ENCODE peak calls at places on chromosomes 12 and 14, in ten cellular contexts. One of them, this sample, is unnamed.

GRCh38 chr12:120536064-120536791 is 2.1 kb downstream of the RNF10 start:
- DNase-seq in cardiac fibroblast: no peak
- DNase-seq in tibial artery: no peak
- DNase-seq in BJ: no peak
- DNase-seq in endothelial cell of umbilical vein: peak; percentile 39
- DNase-seq in lower leg skin: no peak
- DNase-seq in K562: no peak
- DNase-seq in PC-9: no peak
- DNase-seq in pancreas: no peak
- DNase-seq in stomach: peak; percentile 34
- DNase-seq in this sample: no peak

GRCh38 chr12:47145188-47145587 is 65.4 kb upstream of the AMIGO2 start:
- DNase-seq in lower leg skin: no peak
- DNase-seq in tibial artery: no peak
- DNase-seq in BJ: no peak
- DNase-seq in K562: no peak
- DNase-seq in stomach: no peak
- DNase-seq in endothelial cell of umbilical vein: no peak
- DNase-seq in cardiac fibroblast: no peak
- DNase-seq in pancreas: no peak
- DNase-seq in PC-9: no peak
- DNase-seq in this sample: no peak

GRCh38 chr12:96205909-96206308 is 11.7 kb downstream of the ELK3 start:
- DNase-seq in endothelial cell of umbilical vein: no peak
- DNase-seq in lower leg skin: no peak
- DNase-seq in K562: no peak
- DNase-seq in BJ: no peak
- DNase-seq in stomach: no peak
- DNase-seq in cardiac fibroblast: no peak
- DNase-seq in pancreas: no peak
- DNase-seq in PC-9: no peak
- DNase-seq in tibial artery: no peak
- DNase-seq in this sample: no peak

GRCh38 chr12:57057037-57057436 is 7.1 kb upstream of the MYO1A start:
- DNase-seq in lower leg skin: no peak
- DNase-seq in stomach: no peak
- DNase-seq in cardiac fibroblast: no peak
- DNase-seq in tibial artery: no peak
- DNase-seq in PC-9: no peak
- DNase-seq in endothelial cell of umbilical vein: no peak
- DNase-seq in pancreas: no peak
- DNase-seq in BJ: no peak
- DNase-seq in K562: no peak
- DNase-seq in this sample: no peak

GRCh38 chr12:89453121-89453520 is 71.5 kb downstream of the GALNT4 start:
- DNase-seq in tibial artery: no peak
- DNase-seq in K562: no peak
- DNase-seq in endothelial cell of umbilical vein: no peak
- DNase-seq in BJ: no peak
- DNase-seq in cardiac fibroblast: no peak
- DNase-seq in pancreas: no peak
- DNase-seq in stomach: no peak
- DNase-seq in PC-9: no peak
- DNase-seq in lower leg skin: no peak
- DNase-seq in this sample: no peak

GRCh38 chr14:65419593-65420252 is 7.2 kb downstream of the FUT8 start:
- DNase-seq in endothelial cell of umbilical vein: no peak
- DNase-seq in PC-9: peak; percentile 8
- DNase-seq in pancreas: no peak
- DNase-seq in BJ: no peak
- DNase-seq in tibial artery: no peak
- DNase-seq in lower leg skin: no peak
- DNase-seq in stomach: no peak
- DNase-seq in cardiac fibroblast: no peak
- DNase-seq in K562: no peak
- DNase-seq in this sample: no peak

GRCh38 chr12:14384783-14385638 is 19.5 kb downstream of the ATF7IP start:
- DNase-seq in tibial artery: peak; percentile 68
- DNase-seq in PC-9: peak; percentile 63
- DNase-seq in BJ: peak; percentile 57
- DNase-seq in lower leg skin: peak; percentile 78
- DNase-seq in K562: peak; percentile 33
- DNase-seq in pancreas: no peak
- DNase-seq in cardiac fibroblast: peak; percentile 97
- DNase-seq in stomach: peak; percentile 41
- DNase-seq in endothelial cell of umbilical vein: peak; percentile 94
- DNase-seq in this sample: peak; percentile 96

GRCh38 chr12:2360630-2361170 is 307.9 kb downstream of the CACNA1C start:
- DNase-seq in tibial artery: no peak
- DNase-seq in stomach: no peak
- DNase-seq in PC-9: no peak
- DNase-seq in cardiac fibroblast: no peak
- DNase-seq in endothelial cell of umbilical vein: no peak
- DNase-seq in pancreas: no peak
- DNase-seq in K562: peak; percentile 18
- DNase-seq in BJ: no peak
- DNase-seq in lower leg skin: no peak
- DNase-seq in this sample: no peak

GRCh38 chr12:54216580-54217308 is 28.0 kb upstream of the SMUG1 start:
- DNase-seq in endothelial cell of umbilical vein: peak; percentile 79
- DNase-seq in lower leg skin: peak; percentile 58
- DNase-seq in pancreas: peak; percentile 59
- DNase-seq in BJ: no peak
- DNase-seq in PC-9: peak; percentile 62
- DNase-seq in K562: peak; percentile 82
- DNase-seq in stomach: peak; percentile 71
- DNase-seq in tibial artery: peak; percentile 80
- DNase-seq in cardiac fibroblast: peak; percentile 85
- DNase-seq in this sample: peak; percentile 95

GRCh38 chr12:54215990-54216579 is 27.3 kb upstream of the SMUG1 start:
- DNase-seq in pancreas: peak; percentile 41
- DNase-seq in cardiac fibroblast: no peak
- DNase-seq in K562: peak; percentile 61
- DNase-seq in stomach: no peak
- DNase-seq in lower leg skin: no peak
- DNase-seq in tibial artery: no peak
- DNase-seq in endothelial cell of umbilical vein: no peak
- DNase-seq in BJ: no peak
- DNase-seq in PC-9: peak; percentile 33
- DNase-seq in this sample: peak; percentile 22

GRCh38 chr12:54213084-54213483 is 24.3 kb upstream of the SMUG1 start:
- DNase-seq in pancreas: no peak
- DNase-seq in lower leg skin: no peak
- DNase-seq in cardiac fibroblast: no peak
- DNase-seq in endothelial cell of umbilical vein: no peak
- DNase-seq in stomach: no peak
- DNase-seq in K562: no peak
- DNase-seq in tibial artery: no peak
- DNase-seq in BJ: no peak
- DNase-seq in PC-9: no peak
- DNase-seq in this sample: no peak

GRCh38 chr12:54217309-54217661 is 28.5 kb upstream of the SMUG1 start:
- DNase-seq in tibial artery: no peak
- DNase-seq in K562: no peak
- DNase-seq in cardiac fibroblast: no peak
- DNase-seq in PC-9: no peak
- DNase-seq in pancreas: no peak
- DNase-seq in endothelial cell of umbilical vein: no peak
- DNase-seq in BJ: no peak
- DNase-seq in lower leg skin: no peak
- DNase-seq in stomach: no peak
- DNase-seq in this sample: no peak

DNA sequence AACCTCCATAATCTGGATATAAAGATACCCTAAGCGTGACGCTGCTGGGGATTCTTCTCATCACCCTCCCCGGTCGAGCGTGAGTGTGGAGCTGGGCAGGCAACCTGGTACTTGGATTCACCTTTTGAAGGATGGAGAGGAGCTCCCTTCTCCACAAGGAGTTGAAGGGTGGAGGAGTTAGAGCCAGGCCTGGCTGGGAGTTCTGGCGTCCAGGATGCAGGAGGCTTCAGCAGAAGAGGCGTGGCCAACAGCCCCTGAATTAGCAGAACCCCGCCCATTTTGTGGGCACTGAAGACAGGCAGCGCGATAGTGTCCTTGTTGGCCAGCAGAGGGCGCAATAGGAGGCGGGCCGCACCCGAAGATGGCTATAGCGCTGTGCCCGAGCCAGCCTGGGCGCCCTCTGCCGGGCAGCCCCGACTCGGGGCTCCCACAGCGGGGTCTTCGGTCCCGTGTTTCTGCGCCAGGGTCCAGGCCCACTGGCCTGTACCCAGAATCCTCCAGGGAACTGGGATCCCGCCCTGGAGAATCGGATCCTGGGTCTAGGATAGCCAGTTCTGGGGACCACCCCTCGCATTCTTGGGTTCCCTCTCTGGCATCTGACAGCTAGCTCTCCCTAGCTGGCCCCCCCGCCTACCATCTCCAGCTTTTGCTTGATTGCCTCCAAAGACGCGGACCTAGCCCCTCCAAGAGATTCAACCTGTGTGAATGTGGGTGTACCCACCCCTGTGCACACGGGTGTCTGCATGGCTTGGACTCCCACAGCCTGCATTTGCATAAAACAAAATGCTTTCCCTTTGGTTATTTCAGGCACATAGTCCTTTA is 26.0 kb upstream of the SMUG1 start:
- DNase-seq in BJ: peak; percentile 29
- DNase-seq in PC-9: peak; percentile 73
- DNase-seq in endothelial cell of umbilical vein: peak; percentile 92
- DNase-seq in pancreas: peak; percentile 84
- DNase-seq in K562: peak; percentile 95
- DNase-seq in lower leg skin: peak; percentile 84
- DNase-seq in tibial artery: peak; percentile 94
- DNase-seq in cardiac fibroblast: peak; percentile 91
- DNase-seq in stomach: peak; percentile 83
- DNase-seq in this sample: peak; percentile 89
- H3K4me3 ChIP-seq in BJ: peak overlapping the region; percentile 7
- H3K4me3 ChIP-seq in PC-9: peak overlapping the region; percentile 53
- H3K4me3 ChIP-seq in endothelial cell of umbilical vein: no peak overlapping the region
- H3K4me3 ChIP-seq in pancreas: no peak overlapping the region
- H3K4me3 ChIP-seq in K562: peak overlapping the region; percentile 44
- H3K4me3 ChIP-seq in lower leg skin: no peak overlapping the region
- H3K4me3 ChIP-seq in tibial artery: peak overlapping the region; percentile 38
- H3K4me3 ChIP-seq in cardiac fibroblast: no peak overlapping the region
- H3K4me3 ChIP-seq in stomach: peak overlapping the region; percentile 32
- H3K4me3 ChIP-seq in this sample: peak overlapping the region; percentile 45

GRCh38 chr12:52278931-52279682 is 4.7 kb downstream of the KRT86 start:
- DNase-seq in endothelial cell of umbilical vein: peak; percentile 64
- DNase-seq in stomach: peak; percentile 85
- DNase-seq in K562: peak; percentile 91
- DNase-seq in pancreas: peak; percentile 88
- DNase-seq in cardiac fibroblast: peak; percentile 86
- DNase-seq in lower leg skin: peak; percentile 69
- DNase-seq in tibial artery: peak; percentile 86
- DNase-seq in BJ: no peak
- DNase-seq in PC-9: peak; percentile 65
- DNase-seq in this sample: no peak

GRCh38 chr12:52277486-52278245 is 3.2 kb downstream of the KRT86 start:
- DNase-seq in lower leg skin: no peak
- DNase-seq in pancreas: no peak
- DNase-seq in tibial artery: no peak
- DNase-seq in BJ: no peak
- DNase-seq in cardiac fibroblast: no peak
- DNase-seq in K562: no peak
- DNase-seq in PC-9: no peak
- DNase-seq in stomach: peak; percentile 20
- DNase-seq in endothelial cell of umbilical vein: no peak
- DNase-seq in this sample: no peak

GRCh38 chr12:52280319-52280795 is 5.9 kb downstream of the KRT86 start:
- DNase-seq in BJ: peak; percentile 91
- DNase-seq in PC-9: peak; percentile 99
- DNase-seq in pancreas: peak; percentile 61
- DNase-seq in stomach: peak; percentile 66
- DNase-seq in tibial artery: peak; percentile 85
- DNase-seq in cardiac fibroblast: peak; percentile 99
- DNase-seq in endothelial cell of umbilical vein: peak; percentile 11
- DNase-seq in K562: no peak
- DNase-seq in lower leg skin: peak; percentile 64
- DNase-seq in this sample: no peak

GRCh38 chr12:52279683-52280318 is 5.4 kb downstream of the KRT86 start:
- DNase-seq in endothelial cell of umbilical vein: no peak
- DNase-seq in PC-9: peak; percentile 84
- DNase-seq in K562: no peak
- DNase-seq in stomach: peak; percentile 23
- DNase-seq in BJ: no peak
- DNase-seq in tibial artery: no peak
- DNase-seq in cardiac fibroblast: no peak
- DNase-seq in pancreas: no peak
- DNase-seq in lower leg skin: no peak
- DNase-seq in this sample: no peak

GRCh38 chr12:52278530-52278929 is 4.1 kb downstream of the KRT86 start:
- DNase-seq in pancreas: no peak
- DNase-seq in K562: no peak
- DNase-seq in tibial artery: no peak
- DNase-seq in lower leg skin: no peak
- DNase-seq in cardiac fibroblast: no peak
- DNase-seq in BJ: no peak
- DNase-seq in stomach: peak; percentile 22
- DNase-seq in PC-9: peak; percentile 83
- DNase-seq in endothelial cell of umbilical vein: no peak
- DNase-seq in this sample: no peak
- H3K4me3 ChIP-seq in pancreas: peak overlapping the region; percentile 12
- H3K4me3 ChIP-seq in K562: no peak overlapping the region
- H3K4me3 ChIP-seq in tibial artery: peak overlapping the region; percentile 42
- H3K4me3 ChIP-seq in lower leg skin: no peak overlapping the region
- H3K4me3 ChIP-seq in cardiac fibroblast: no peak overlapping the region
- H3K4me3 ChIP-seq in BJ: no peak overlapping the region
- H3K4me3 ChIP-seq in stomach: no peak overlapping the region
- H3K4me3 ChIP-seq in PC-9: peak overlapping the region; percentile 78
- H3K4me3 ChIP-seq in endothelial cell of umbilical vein: no peak overlapping the region
- H3K4me3 ChIP-seq in this sample: peak overlapping the region; percentile 16

GRCh38 chr14:104692939-104693315 is 3.5 kb downstream of the INF2 start:
- DNase-seq in pancreas: peak; percentile 26
- DNase-seq in lower leg skin: no peak
- DNase-seq in K562: no peak
- DNase-seq in tibial artery: no peak
- DNase-seq in BJ: no peak
- DNase-seq in stomach: no peak
- DNase-seq in PC-9: no peak
- DNase-seq in cardiac fibroblast: no peak
- DNase-seq in endothelial cell of umbilical vein: no peak
- DNase-seq in this sample: no peak

GRCh38 chr14:104692261-104692938 is 3.0 kb downstream of the INF2 start:
- DNase-seq in endothelial cell of umbilical vein: no peak
- DNase-seq in lower leg skin: no peak
- DNase-seq in PC-9: no peak
- DNase-seq in pancreas: peak; percentile 32
- DNase-seq in tibial artery: no peak
- DNase-seq in stomach: no peak
- DNase-seq in K562: no peak
- DNase-seq in cardiac fibroblast: no peak
- DNase-seq in BJ: no peak
- DNase-seq in this sample: no peak

GRCh38 chr14:104694991-104695659 is 5.7 kb downstream of the INF2 start:
- DNase-seq in lower leg skin: no peak
- DNase-seq in K562: no peak
- DNase-seq in BJ: no peak
- DNase-seq in PC-9: no peak
- DNase-seq in pancreas: no peak
- DNase-seq in cardiac fibroblast: no peak
- DNase-seq in stomach: peak; percentile 59
- DNase-seq in endothelial cell of umbilical vein: no peak
- DNase-seq in tibial artery: no peak
- DNase-seq in this sample: no peak

GRCh38 chr14:104694475-104694950 is 5.1 kb downstream of the INF2 start:
- DNase-seq in cardiac fibroblast: no peak
- DNase-seq in endothelial cell of umbilical vein: no peak
- DNase-seq in pancreas: no peak
- DNase-seq in BJ: no peak
- DNase-seq in K562: no peak
- DNase-seq in lower leg skin: no peak
- DNase-seq in stomach: no peak
- DNase-seq in tibial artery: no peak
- DNase-seq in PC-9: no peak
- DNase-seq in this sample: no peak

GRCh38 chr14:104693482-104694431 is 4.3 kb downstream of the INF2 start:
- DNase-seq in cardiac fibroblast: no peak
- DNase-seq in endothelial cell of umbilical vein: no peak
- DNase-seq in tibial artery: no peak
- DNase-seq in BJ: no peak
- DNase-seq in lower leg skin: no peak
- DNase-seq in K562: no peak
- DNase-seq in pancreas: peak; percentile 40
- DNase-seq in PC-9: no peak
- DNase-seq in stomach: peak; percentile 64
- DNase-seq in this sample: no peak
- H3K4me3 ChIP-seq in cardiac fibroblast: no peak overlapping the region
- H3K4me3 ChIP-seq in endothelial cell of umbilical vein: no peak overlapping the region
- H3K4me3 ChIP-seq in tibial artery: no peak overlapping the region
- H3K4me3 ChIP-seq in BJ: no peak overlapping the region
- H3K4me3 ChIP-seq in lower leg skin: no peak overlapping the region
- H3K4me3 ChIP-seq in K562: no peak overlapping the region
- H3K4me3 ChIP-seq in pancreas: no peak overlapping the region
- H3K4me3 ChIP-seq in PC-9: no peak overlapping the region
- H3K4me3 ChIP-seq in stomach: peak overlapping the region; percentile 6
- H3K4me3 ChIP-seq in this sample: no peak overlapping the region

GRCh38 chr14:49853572-49854375 is 1.2 kb upstream of the NEMF start:
- DNase-seq in endothelial cell of umbilical vein: peak; percentile 86
- DNase-seq in K562: peak; percentile 23
- DNase-seq in PC-9: peak; percentile 73
- DNase-seq in pancreas: peak; percentile 64
- DNase-seq in BJ: no peak
- DNase-seq in stomach: peak; percentile 78
- DNase-seq in lower leg skin: peak; percentile 77
- DNase-seq in cardiac fibroblast: peak; percentile 91
- DNase-seq in tibial artery: peak; percentile 77
- DNase-seq in this sample: no peak
- H3K4me3 ChIP-seq in endothelial cell of umbilical vein: no peak overlapping the region
- H3K4me3 ChIP-seq in K562: no peak overlapping the region
- H3K4me3 ChIP-seq in PC-9: peak overlapping the region; percentile 84
- H3K4me3 ChIP-seq in pancreas: peak overlapping the region; percentile 72
- H3K4me3 ChIP-seq in BJ: no peak overlapping the region
- H3K4me3 ChIP-seq in stomach: peak overlapping the region; percentile 58
- H3K4me3 ChIP-seq in lower leg skin: no peak overlapping the region
- H3K4me3 ChIP-seq in cardiac fibroblast: no peak overlapping the region
- H3K4me3 ChIP-seq in tibial artery: peak overlapping the region; percentile 80
- H3K4me3 ChIP-seq in this sample: no peak overlapping the region

This sample was measured in Jurkat, Clone E6-1.